ENCODE peak calls at places on chromosomes 4 and X, in eight cellular contexts. Y is HepG2, B is sigmoid colon, O is suprapubic skin, N is ovary, Z is K562, E is stomach, I is A549. A is an unnamed sample.
A peak's percentile ranks its signal among the peaks of the same experiment; 100 is the strongest.

GRCh38 chr4:123750044-123750443 is 353.4 kb downstream of the SPRY1 start:
- DNase-seq in Y (peak; percentile 87), B (no peak), O (no peak), N (no peak), Z (no peak), E (no peak), I (no peak), A (no peak)

GRCh38 chr4:121675715-121676114 is 21.1 kb downstream of the ANXA5 start:
- DNase-seq in Y (peak; percentile 41), B (no peak), O (no peak), N (no peak), Z (no peak), E (no peak), I (no peak), A (no peak)

GRCh38 chr4:10506077-10506476 is 48.9 kb upstream of the ZNF518B start:
- DNase-seq in Y (no peak), B (no peak), O (no peak), N (no peak), Z (no peak), E (no peak), I (no peak), A (no peak)

GRCh38 chrX:124619710-124620109 is 273.3 kb downstream of the SH2D1A start:
- DNase-seq in Y (no peak), B (no peak), O (no peak), N (no peak), Z (no peak), E (no peak), I (no peak), A (no peak)

GRCh38 chrX:15033909-15034308 is 160.7 kb downstream of the MOSPD2 start:
- DNase-seq in Y (no peak), B (no peak), O (no peak), N (no peak), Z (no peak), E (no peak), I (no peak), A (no peak)

GRCh38 chr4:126969360-126969759 is 663.4 kb upstream of the INTU start:
- DNase-seq in Y (no peak), B (no peak), O (no peak), N (no peak), Z (no peak), E (no peak), I (no peak), A (no peak)

GRCh38 chr4:20490734-20491133 is 209.5 kb upstream of the PACRGL start:
- DNase-seq in Y (no peak), B (no peak), O (no peak), N (no peak), Z (no peak), E (no peak), I (no peak), A (no peak)

GRCh38 chrX:88940904-88941303 is 193.9 kb downstream of the CPXCR1 start:
- DNase-seq in Y (no peak), B (no peak), O (no peak), N (no peak), Z (no peak), E (no peak), I (no peak), A (no peak)

GRCh38 chrX:40108959-40109287 is 11.2 kb upstream of the BCOR start:
- DNase-seq in Y (no peak), B (peak; percentile 93), O (peak; percentile 86), N (peak; percentile 86), Z (peak; percentile 85), E (peak; percentile 82), I (peak; percentile 62), A (no peak)

GRCh38 chr4:110260299-110260698 is 61.9 kb upstream of the ELOVL6 start:
- DNase-seq in Y (no peak), B (no peak), O (no peak), N (no peak), Z (no peak), E (no peak), I (no peak), A (no peak)

GRCh38 chrX:49171752-49172279 is at the start of gene PLP2:
- DNase-seq in Y (no peak), B (peak; percentile 85), O (peak; percentile 78), N (peak; percentile 69), Z (peak; percentile 64), E (peak; percentile 58), I (no peak), A (no peak)

GRCh38 chr4:22389240-22389871 is 126.5 kb downstream of the ADGRA3 start:
- DNase-seq in Y (peak; percentile 59), B (no peak), O (no peak), N (peak; percentile 57), Z (peak; percentile 55), E (peak; percentile 45), I (peak; percentile 7), A (no peak)

DNA sequence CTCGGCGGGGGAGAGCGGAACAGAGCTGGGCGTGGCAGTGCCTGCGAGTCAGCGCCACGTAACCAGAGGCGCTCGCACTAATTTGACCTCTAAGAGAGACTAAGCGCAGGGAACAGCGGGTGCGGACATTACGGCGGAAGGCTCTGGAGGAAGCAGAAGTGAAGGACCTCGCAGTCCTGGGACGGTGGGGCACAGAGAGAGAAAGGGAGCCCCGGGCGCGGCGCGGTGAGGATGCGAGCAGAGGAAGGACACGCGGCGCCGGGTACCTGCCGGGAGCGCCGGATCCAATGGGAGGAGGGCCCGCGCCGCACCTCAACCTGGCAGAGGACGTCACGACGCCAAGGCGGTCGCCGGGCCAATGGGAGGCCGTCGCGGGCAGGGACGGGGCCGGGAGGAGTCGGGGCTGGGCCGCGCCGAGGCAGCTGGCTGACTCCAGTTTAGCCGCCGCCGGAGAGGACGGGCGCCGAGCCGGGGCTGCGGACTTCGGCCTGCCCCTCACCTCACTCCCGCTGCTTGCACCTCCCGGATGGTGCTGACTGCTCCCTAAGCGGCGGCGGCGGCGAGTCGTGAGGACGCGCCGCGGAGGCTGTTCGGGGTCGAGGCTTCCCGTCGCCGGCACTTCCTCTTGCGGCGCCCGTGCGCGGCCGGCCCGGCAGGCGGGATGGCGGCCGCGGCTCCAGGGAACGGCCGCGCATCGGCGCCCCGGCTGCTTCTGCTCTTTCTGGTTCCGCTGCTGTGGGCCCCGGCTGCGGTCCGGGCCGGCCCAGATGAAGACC is at the start of gene TMEM165:
- DNase-seq in Y (peak; percentile 77), B (peak; percentile 96), O (peak; percentile 94), N (peak; percentile 89), Z (peak; percentile 94), E (peak; percentile 96), I (peak; percentile 67), A (peak; percentile 96)
- TF ChIP-seq POLR2A in Y (peak; percentile 87), B (peak; percentile 86), O (peak; percentile 75), N (peak; percentile 90), Z (peak; percentile 91), E (no peak), I (peak; percentile 82), A (peak; percentile 97)

DNA sequence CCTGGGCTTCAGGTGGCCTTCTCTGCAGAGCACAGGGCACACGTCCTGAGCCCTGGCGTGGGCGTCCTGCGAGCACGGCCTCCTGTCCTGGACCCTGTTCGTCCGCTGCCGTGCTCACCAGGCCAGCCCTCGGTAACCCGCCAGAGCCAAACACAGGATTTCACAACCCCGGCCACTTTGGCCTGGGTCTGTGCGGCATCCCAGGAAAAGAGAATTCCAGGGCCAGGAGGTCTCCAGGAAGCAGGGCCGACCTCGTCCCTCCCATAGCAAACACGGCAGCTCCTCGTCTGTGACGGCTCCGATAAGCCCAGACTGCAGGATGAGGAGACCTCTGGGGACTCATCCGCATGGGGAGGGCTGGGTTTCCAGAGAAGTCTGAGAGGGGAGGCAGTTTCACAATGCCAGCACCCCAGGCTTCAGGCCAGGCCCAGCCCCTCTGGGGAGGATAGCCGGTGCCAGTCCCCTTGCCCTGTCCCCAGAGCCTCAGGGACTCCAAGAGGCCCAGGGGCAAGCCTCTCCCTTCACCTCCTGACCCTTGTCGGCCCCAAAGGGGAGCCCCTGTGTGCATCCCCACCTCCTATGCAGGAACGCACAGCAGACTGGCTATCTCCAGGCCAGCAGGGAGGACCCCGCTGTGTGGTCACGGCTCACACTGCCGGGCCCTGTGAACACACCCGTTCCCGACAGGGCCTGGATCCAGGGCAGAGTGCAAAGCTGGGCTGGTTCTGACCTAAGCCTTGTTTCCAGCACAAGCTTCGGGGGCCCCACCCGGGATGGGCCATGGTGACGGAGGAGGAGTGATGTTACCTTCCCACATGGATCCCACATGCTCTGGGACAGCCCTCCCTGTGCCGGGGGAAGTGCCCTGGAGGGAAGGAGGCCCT is 22.3 kb upstream of the HTRA3 start:
- DNase-seq in Y (peak; percentile 71), B (peak; percentile 85), O (peak; percentile 94), N (no peak), Z (no peak), E (peak; percentile 70), I (no peak), A (no peak)
- TF ChIP-seq EP300 in Y (peak; percentile 24), B (no peak), O (no peak), N (no peak), Z (no peak), E (no peak), I (no peak), A (no peak)

DNA sequence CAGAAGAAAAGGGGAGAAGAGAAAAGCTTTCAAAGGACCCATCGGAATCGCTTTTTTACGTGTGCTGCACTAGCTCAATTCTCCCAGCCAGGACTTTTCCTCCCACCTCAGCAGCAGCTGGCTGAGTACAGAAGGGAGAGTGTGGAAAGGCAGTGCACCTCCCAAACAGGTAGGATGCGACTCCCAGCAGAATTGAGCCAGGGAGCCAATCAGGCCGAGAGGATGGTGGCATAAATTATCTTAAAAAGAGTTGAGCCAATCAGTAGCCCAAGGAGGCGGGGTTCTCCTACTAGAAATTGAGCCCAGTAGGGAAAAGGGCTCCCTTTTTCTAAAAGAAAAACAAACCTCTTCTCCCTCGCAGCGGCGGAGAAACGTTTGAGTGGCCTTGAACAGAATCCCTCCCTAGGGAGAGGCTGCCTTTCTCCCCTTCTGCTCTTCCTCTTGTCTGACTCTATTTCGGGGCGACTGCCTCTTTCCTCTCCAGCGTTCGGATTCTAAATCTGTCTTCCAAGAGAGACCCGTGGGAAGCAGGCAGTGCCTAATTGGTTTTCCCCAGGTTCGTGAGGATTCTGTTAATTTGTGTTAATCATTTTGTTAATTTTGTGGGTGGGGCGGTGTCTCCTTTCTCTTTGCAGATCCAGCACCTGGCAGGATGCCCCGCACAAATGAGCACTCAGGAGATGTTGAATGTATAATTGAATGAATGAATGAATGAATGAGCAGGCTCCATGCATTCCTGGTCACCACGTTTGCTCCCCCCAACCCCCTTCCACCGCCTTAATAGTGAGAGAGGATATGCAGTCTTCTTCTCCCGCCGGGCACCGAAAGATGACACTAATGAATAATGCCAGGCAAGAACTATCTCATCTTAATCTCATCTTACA is at the start of gene GABRG1:
- DNase-seq in Y (no peak), B (no peak), O (no peak), N (peak; percentile 15), Z (peak; percentile 11), E (no peak), I (no peak), A (no peak)
- H3K4me3 ChIP-seq in Y (no peak within 1 kb of the TSS), B (no peak within 1 kb of the TSS), O (no peak within 1 kb of the TSS), N (no peak within 1 kb of the TSS), Z (no peak within 1 kb of the TSS), E (peak within 1 kb of the TSS; percentile 12), I (no peak within 1 kb of the TSS), A (peak within 1 kb of the TSS; percentile 24)

GRCh38 chr4:99915449-99915848 is 21.2 kb upstream of the LAMTOR3 start:
- DNase-seq in Y (no peak), B (no peak), O (no peak), N (no peak), Z (no peak), E (no peak), I (no peak), A (no peak)

GRCh38 chr4:99921174-99921573 is 25.2 kb downstream of the DNAJB14 start:
- DNase-seq in Y (no peak), B (no peak), O (no peak), N (no peak), Z (no peak), E (no peak), I (no peak), A (no peak)

GRCh38 chr4:99917575-99917974 is 23.3 kb upstream of the LAMTOR3 start:
- DNase-seq in Y (no peak), B (no peak), O (no peak), N (no peak), Z (no peak), E (no peak), I (no peak), A (no peak)

GRCh38 chr4:99918656-99919055 is 24.4 kb upstream of the LAMTOR3 start:
- DNase-seq in Y (no peak), B (no peak), O (no peak), N (no peak), Z (no peak), E (no peak), I (no peak), A (no peak)
- TF ChIP-seq POLR2A in Y (no peak), B (no peak), O (no peak), N (no peak), Z (no peak), E (no peak), I (no peak), A (no peak)

A was measured in esophagus muscularis mucosa.